ENCODE peak calls at places on chromosomes 11 and 22, in six cellular contexts. One of them, this sample, is unnamed.

GRCh38 chr11:823441-824291 is 4.1 kb upstream of the CRACR2B start:
- DNase-seq in AG08395: no peak
- DNase-seq in RKO: no peak
- DNase-seq in caudate nucleus: no peak
- DNase-seq in HTR-8/SVneo: no peak
- DNase-seq in LoVo: no peak
- DNase-seq in this sample: no peak

GRCh38 chr11:102223859-102224258 is 93.4 kb upstream of the BIRC3 start:
- DNase-seq in RKO: no peak
- DNase-seq in LoVo: no peak
- DNase-seq in caudate nucleus: no peak
- DNase-seq in HTR-8/SVneo: no peak
- DNase-seq in AG08395: no peak
- DNase-seq in this sample: no peak

GRCh38 chr22:36966851-36967535 is 52.3 kb downstream of the TST start:
- DNase-seq in LoVo: no peak
- DNase-seq in HTR-8/SVneo: no peak
- DNase-seq in RKO: no peak
- DNase-seq in AG08395: no peak
- DNase-seq in caudate nucleus: no peak
- DNase-seq in this sample: no peak

GRCh38 chr11:71103266-71103665 is 149.1 kb downstream of the SHANK2 start:
- DNase-seq in AG08395: no peak
- DNase-seq in caudate nucleus: no peak
- DNase-seq in RKO: no peak
- DNase-seq in LoVo: no peak
- DNase-seq in HTR-8/SVneo: no peak
- DNase-seq in this sample: no peak

GRCh38 chr22:26592368-26593015 is 2.6 kb upstream of the TPST2 start:
- DNase-seq in LoVo: no peak
- DNase-seq in RKO: no peak
- DNase-seq in HTR-8/SVneo: no peak
- DNase-seq in AG08395: no peak
- DNase-seq in caudate nucleus: no peak
- DNase-seq in this sample: peak

GRCh38 chr11:91792779-91793262 is 431.8 kb upstream of the FAT3 start:
- DNase-seq in AG08395: no peak
- DNase-seq in caudate nucleus: no peak
- DNase-seq in LoVo: no peak
- DNase-seq in RKO: no peak
- DNase-seq in HTR-8/SVneo: no peak
- DNase-seq in this sample: no peak

GRCh38 chr11:111602865-111603632 is 800 bp downstream of the SIK2 start:
- DNase-seq in LoVo: no peak
- DNase-seq in AG08395: peak
- DNase-seq in HTR-8/SVneo: no peak
- DNase-seq in RKO: peak
- DNase-seq in caudate nucleus: peak
- DNase-seq in this sample: peak

GRCh38 chr22:36419912-36420882 is 32.4 kb upstream of the MYH9 start:
- DNase-seq in LoVo: no peak
- DNase-seq in RKO: no peak
- DNase-seq in AG08395: peak
- DNase-seq in caudate nucleus: no peak
- DNase-seq in HTR-8/SVneo: no peak
- DNase-seq in this sample: no peak

GRCh38 chr11:47078751-47079524 is 97.7 kb downstream of the ARFGAP2 start:
- DNase-seq in AG08395: no peak
- DNase-seq in RKO: no peak
- DNase-seq in LoVo: no peak
- DNase-seq in caudate nucleus: no peak
- DNase-seq in HTR-8/SVneo: no peak
- DNase-seq in this sample: no peak

GRCh38 chr22:17065433-17065832 is 19.4 kb upstream of the IL17RA start:
- DNase-seq in AG08395: no peak
- DNase-seq in RKO: no peak
- DNase-seq in caudate nucleus: no peak
- DNase-seq in HTR-8/SVneo: no peak
- DNase-seq in LoVo: no peak
- DNase-seq in this sample: no peak

GRCh38 chr11:114059278-114059983 is at the start of gene ZBTB16:
- DNase-seq in AG08395: no peak
- DNase-seq in LoVo: no peak
- DNase-seq in HTR-8/SVneo: no peak
- DNase-seq in RKO: no peak
- DNase-seq in caudate nucleus: peak
- DNase-seq in this sample: peak

GRCh38 chr22:42906605-42907338 is 49.7 kb upstream of the ARFGAP3 start:
- DNase-seq in HTR-8/SVneo: no peak
- DNase-seq in LoVo: no peak
- DNase-seq in caudate nucleus: no peak
- DNase-seq in AG08395: peak
- DNase-seq in RKO: no peak
- DNase-seq in this sample: no peak

GRCh38 chr22:27814993-27815392 is 13.4 kb upstream of the MN1 start:
- DNase-seq in LoVo: no peak
- DNase-seq in AG08395: no peak
- DNase-seq in HTR-8/SVneo: no peak
- DNase-seq in RKO: no peak
- DNase-seq in caudate nucleus: no peak
- DNase-seq in this sample: no peak

GRCh38 chr11:113192121-113192925 is 122.1 kb upstream of the TTC12 start:
- DNase-seq in AG08395: no peak
- DNase-seq in LoVo: no peak
- DNase-seq in HTR-8/SVneo: no peak
- DNase-seq in caudate nucleus: no peak
- DNase-seq in RKO: no peak
- DNase-seq in this sample: no peak

GRCh38 chr11:69339916-69340565 is 46.1 kb downstream of the MYEOV start:
- DNase-seq in caudate nucleus: no peak
- DNase-seq in AG08395: no peak
- DNase-seq in RKO: no peak
- DNase-seq in HTR-8/SVneo: no peak
- DNase-seq in LoVo: no peak
- DNase-seq in this sample: no peak

GRCh38 chr11:100735949-100736675 is 49.0 kb downstream of the ARHGAP42 start:
- DNase-seq in AG08395: no peak
- DNase-seq in caudate nucleus: no peak
- DNase-seq in HTR-8/SVneo: peak
- DNase-seq in LoVo: no peak
- DNase-seq in RKO: no peak
- DNase-seq in this sample: no peak

GRCh38 chr22:44394246-44395115 is 81.7 kb upstream of the SHISAL1 start:
- DNase-seq in caudate nucleus: no peak
- DNase-seq in AG08395: no peak
- DNase-seq in RKO: no peak
- DNase-seq in HTR-8/SVneo: no peak
- DNase-seq in LoVo: no peak
- DNase-seq in this sample: no peak

GRCh38 chr22:41524809-41525449 is 19.3 kb downstream of the POLR3H start:
- DNase-seq in caudate nucleus: no peak
- DNase-seq in AG08395: no peak
- DNase-seq in HTR-8/SVneo: no peak
- DNase-seq in LoVo: no peak
- DNase-seq in RKO: no peak
- DNase-seq in this sample: peak

GRCh38 chr11:112612283-112612849 is 348.9 kb upstream of the NCAM1 start:
- DNase-seq in AG08395: no peak
- DNase-seq in LoVo: no peak
- DNase-seq in RKO: no peak
- DNase-seq in caudate nucleus: no peak
- DNase-seq in HTR-8/SVneo: no peak
- DNase-seq in this sample: no peak

GRCh38 chr11:60625262-60625661 is 74.2 kb upstream of the MS4A8 start:
- DNase-seq in HTR-8/SVneo: no peak
- DNase-seq in AG08395: no peak
- DNase-seq in RKO: peak
- DNase-seq in LoVo: peak
- DNase-seq in caudate nucleus: no peak
- DNase-seq in this sample: peak

GRCh38 chr11:69238562-69239319 is 55.2 kb upstream of the MYEOV start:
- DNase-seq in AG08395: no peak
- DNase-seq in caudate nucleus: no peak
- DNase-seq in HTR-8/SVneo: no peak
- DNase-seq in LoVo: no peak
- DNase-seq in RKO: no peak
- DNase-seq in this sample: peak

GRCh38 chr22:43776081-43776670 is 35.9 kb downstream of the EFCAB6 start:
- DNase-seq in LoVo: no peak
- DNase-seq in caudate nucleus: no peak
- DNase-seq in RKO: no peak
- DNase-seq in AG08395: no peak
- DNase-seq in HTR-8/SVneo: no peak
- DNase-seq in this sample: no peak

GRCh38 chr22:46224771-46225290 is 25.3 kb downstream of the CDPF1 start:
- DNase-seq in AG08395: no peak
- DNase-seq in LoVo: no peak
- DNase-seq in HTR-8/SVneo: no peak
- DNase-seq in RKO: no peak
- DNase-seq in caudate nucleus: no peak
- DNase-seq in this sample: no peak

GRCh38 chr11:73950869-73951710 is at the start of gene DNAJB13:
- DNase-seq in HTR-8/SVneo: peak
- DNase-seq in AG08395: peak
- DNase-seq in caudate nucleus: no peak
- DNase-seq in LoVo: no peak
- DNase-seq in RKO: peak
- DNase-seq in this sample: no peak

GRCh38 chr11:73547706-73548105 is 50.2 kb downstream of the FAM168A start:
- DNase-seq in HTR-8/SVneo: no peak
- DNase-seq in LoVo: no peak
- DNase-seq in RKO: no peak
- DNase-seq in AG08395: no peak
- DNase-seq in caudate nucleus: no peak
- DNase-seq in this sample: no peak

This sample was measured in activated CD4-positive, alpha-beta T cell treated with anti-CD3 and anti-CD28 coated beads, Interleukin-2, amount 50 U/mL, for 48 hours.